ENCODE peak calls at places on chromosomes 2 and 18, in nine cellular contexts. L, P, I, R, U, V, E, T and O are unnamed samples.

GRCh38 chr18:58349650-58350049 is 279.2 kb downstream of the ALPK2 start:
- DNase-seq in L (no peak), P (no peak), I (no peak), R (no peak), U (no peak), V (no peak), E (no peak), T (no peak), O (no peak)

GRCh38 chr18:3247243-3248061 is at the start of gene MYL12A:
- DNase-seq in L (peak; percentile 99), P (peak; percentile 98), I (peak; percentile 100), R (peak; percentile 98), U (peak; percentile 98), V (peak; percentile 96), E (peak; percentile 98), T (peak; percentile 99), O (peak; percentile 98)

GRCh38 chr2:73370348-73370747 is 15.3 kb upstream of the ALMS1 start:
- DNase-seq in L (peak; percentile 4), P (no peak), I (no peak), R (no peak), U (no peak), V (no peak), E (no peak), T (no peak), O (no peak)

GRCh38 chr2:128378231-128379020 is 59.8 kb upstream of the HS6ST1 start:
- DNase-seq in L (no peak), P (peak; percentile 7), I (peak; percentile 46), R (no peak), U (no peak), V (no peak), E (no peak), T (no peak), O (no peak)

GRCh38 chr18:50009772-50010171 is 185.2 kb downstream of the MYO5B start:
- DNase-seq in L (peak; percentile 68), P (peak; percentile 71), I (peak; percentile 66), R (no peak), U (peak; percentile 52), V (peak; percentile 22), E (no peak), T (no peak), O (peak; percentile 19)

GRCh38 chr2:121089005-121089510 is 195.9 kb downstream of the TFCP2L1 start:
- DNase-seq in L (no peak), P (no peak), I (no peak), R (no peak), U (no peak), V (no peak), E (no peak), T (no peak), O (no peak)

GRCh38 chr2:126657636-126658315 is 1.8 kb downstream of the GYPC start:
- DNase-seq in L (peak; percentile 73), P (peak; percentile 77), I (peak; percentile 84), R (peak; percentile 96), U (peak; percentile 63), V (peak; percentile 95), E (peak; percentile 93), T (peak; percentile 77), O (no peak)

GRCh38 chr18:74249181-74249968 is 42.4 kb downstream of the CYB5A start:
- DNase-seq in L (no peak), P (no peak), I (no peak), R (peak; percentile 32), U (no peak), V (peak; percentile 88), E (no peak), T (no peak), O (no peak)

GRCh38 chr18:77899972-77900754 is 650.5 kb downstream of the GALR1 start:
- DNase-seq in L (peak; percentile 89), P (peak; percentile 14), I (no peak), R (peak; percentile 2), U (no peak), V (peak; percentile 3), E (no peak), T (peak; percentile 18), O (no peak)

GRCh38 chr2:172097557-172098131 is 5.1 kb downstream of the DLX2 start:
- DNase-seq in L (peak; percentile 32), P (no peak), I (no peak), R (no peak), U (no peak), V (no peak), E (no peak), T (no peak), O (no peak)

GRCh38 chr2:49490710-49491109 is 336.4 kb upstream of the FSHR start:
- DNase-seq in L (peak; percentile 71), P (peak; percentile 50), I (peak; percentile 36), R (no peak), U (no peak), V (no peak), E (no peak), T (no peak), O (peak; percentile 2)

GRCh38 chr18:2050016-2050415 is 521.3 kb downstream of the METTL4 start:
- DNase-seq in L (no peak), P (no peak), I (no peak), R (peak; percentile 46), U (no peak), V (peak; percentile 3), E (peak; percentile 27), T (no peak), O (no peak)

GRCh38 chr2:164840930-164841718 is 499 bp downstream of the COBLL1 start:
- DNase-seq in L (peak; percentile 94), P (peak; percentile 81), I (peak; percentile 84), R (peak; percentile 47), U (peak; percentile 46), V (peak; percentile 45), E (peak; percentile 11), T (peak; percentile 84), O (no peak)

GRCh38 chr2:45275235-45275805 is 266.1 kb upstream of the SIX2 start:
- DNase-seq in L (no peak), P (no peak), I (no peak), R (peak; percentile 30), U (no peak), V (peak; percentile 56), E (no peak), T (no peak), O (no peak)

GRCh38 chr2:48635786-48636185 is 18.1 kb downstream of the GTF2A1L start:
- DNase-seq in L (no peak), P (no peak), I (no peak), R (no peak), U (no peak), V (no peak), E (no peak), T (no peak), O (no peak)

GRCh38 chr2:10285578-10286198 is 17.0 kb upstream of the HPCAL1 start:
- DNase-seq in L (no peak), P (peak; percentile 58), I (peak; percentile 89), R (no peak), U (peak; percentile 71), V (no peak), E (no peak), T (peak; percentile 78), O (no peak)

GRCh38 chr2:67701011-67701410 is 303.9 kb downstream of the ETAA1 start:
- DNase-seq in L (no peak), P (no peak), I (no peak), R (no peak), U (no peak), V (no peak), E (no peak), T (no peak), O (no peak)

GRCh38 chr18:64405161-64405560 is 256.3 kb upstream of the LINC00305 start:
- DNase-seq in L (no peak), P (no peak), I (no peak), R (no peak), U (no peak), V (peak; percentile 69), E (no peak), T (no peak), O (no peak)

GRCh38 chr2:206245178-206245778 is 29.2 kb upstream of the ZDBF2 start:
- DNase-seq in L (no peak), P (no peak), I (no peak), R (no peak), U (no peak), V (no peak), E (no peak), T (no peak), O (no peak)
- H3K4me3 ChIP-seq in L (no peak overlapping the region), P (no peak overlapping the region), I (no peak overlapping the region), R (no peak overlapping the region), U (no peak overlapping the region), V (no peak overlapping the region), E (no peak overlapping the region), T (no peak overlapping the region), O (no peak overlapping the region)

DNA sequence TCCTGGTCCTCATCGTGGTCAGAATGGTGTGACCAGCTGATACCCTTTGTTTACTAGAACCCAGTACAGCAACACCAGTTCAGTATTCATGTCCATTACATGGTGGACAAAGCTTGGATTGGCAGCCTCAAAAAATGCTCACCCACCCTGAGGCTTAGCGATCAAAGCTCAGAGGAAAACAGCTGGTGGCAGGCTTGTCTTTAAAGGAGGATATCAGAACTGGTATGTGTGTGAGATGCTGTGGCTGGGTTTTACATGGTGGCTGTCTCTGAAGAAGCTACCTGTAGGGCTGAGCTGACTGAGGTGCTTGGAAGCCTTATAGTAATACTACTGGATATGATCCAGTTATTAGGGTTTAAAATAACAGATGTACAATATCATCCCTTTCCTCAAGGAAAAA is 471.2 kb upstream of the MEX3C start:
- DNase-seq in L (peak; percentile 48), P (no peak), I (no peak), R (no peak), U (no peak), V (no peak), E (no peak), T (no peak), O (no peak)
- TF ChIP-seq CTCF in L (no peak), P (no peak), I (no peak), R (no peak), U (no peak), V (no peak), E (no peak), T (no peak), O (no peak)

DNA sequence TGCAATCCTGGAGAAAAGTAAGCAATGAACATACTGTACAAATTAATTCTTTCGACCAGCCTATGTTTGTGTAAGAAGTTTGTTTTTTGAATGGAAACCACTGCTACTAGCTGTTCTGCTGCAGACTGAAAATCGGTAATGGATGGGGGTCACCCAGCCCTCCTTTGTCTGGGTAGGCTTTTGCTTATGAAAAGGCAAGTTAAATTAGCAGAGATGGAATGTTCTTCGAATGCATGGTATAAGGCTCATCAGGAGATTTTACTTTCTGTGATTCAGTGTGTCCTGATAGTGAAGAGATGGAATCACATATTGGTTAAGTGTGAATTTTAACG is 53.8 kb downstream of the EEF1B2 start:
- DNase-seq in L (no peak), P (no peak), I (no peak), R (no peak), U (no peak), V (no peak), E (no peak), T (no peak), O (no peak)
- H3K4me3 ChIP-seq in L (peak overlapping the region; percentile 21), P (no peak overlapping the region), I (no peak overlapping the region), R (peak overlapping the region; percentile 70), U (no peak overlapping the region), V (peak overlapping the region; percentile 52), E (peak overlapping the region; percentile 40), T (peak overlapping the region; percentile 40), O (no peak overlapping the region)

DNA sequence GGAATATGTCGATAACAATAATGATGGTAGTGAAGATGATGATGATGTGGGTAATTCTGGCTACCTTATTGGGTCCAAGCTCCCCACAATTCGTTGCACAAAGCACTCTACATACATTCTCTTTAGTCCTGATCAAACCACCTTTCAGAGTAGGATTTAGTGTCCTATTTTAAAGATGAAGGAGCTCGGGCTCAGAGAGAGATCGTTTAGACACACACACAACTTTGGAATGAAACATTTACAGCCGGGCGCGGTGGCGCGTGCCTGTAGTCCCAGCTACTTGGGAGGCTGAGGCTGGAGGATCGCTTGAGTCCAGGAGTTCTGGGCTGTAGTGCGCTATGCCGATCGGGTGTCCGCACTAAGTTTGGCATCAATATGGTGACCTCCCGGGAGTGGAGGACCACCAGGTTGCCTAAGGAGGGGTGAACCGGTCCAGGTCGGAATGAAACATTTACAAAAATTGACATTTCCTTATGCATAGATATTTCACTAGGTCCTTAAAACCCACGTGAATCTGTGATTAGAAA is 50.7 kb downstream of the GREB1 start:
- DNase-seq in L (no peak), P (no peak), I (no peak), R (no peak), U (no peak), V (no peak), E (no peak), T (no peak), O (no peak)
- TF ChIP-seq CTCF in L (no peak), P (no peak), I (no peak), R (no peak), U (no peak), V (no peak), E (no peak), T (no peak), O (no peak)